ENCODE peak calls at places on chromosome 11, in nine cellular contexts. P, M, T, I, G, N, D, Q and A are unnamed samples.

GRCh38 chr11:119342362-119343130 is 1.9 kb upstream of the C1QTNF5 start:
- DNase-seq in Q (no peak), N (no peak), I (no peak), T (no peak), M (no peak), P (no peak), G (no peak), D (no peak), A (no peak)

GRCh38 chr11:68074584-68075352 is 35.9 kb downstream of the TCIRG1 start:
- DNase-seq in N (no peak), D (no peak), M (no peak), Q (no peak), I (no peak), G (no peak), P (no peak), T (no peak), A (no peak)

GRCh38 chr11:57230797-57231538 is 6.1 kb downstream of the APLNR start:
- DNase-seq in P (no peak), N (no peak), Q (no peak), T (peak), D (no peak), G (no peak), I (no peak), M (no peak), A (peak)

GRCh38 chr11:35045219-35045819 is 93.7 kb upstream of the CD44 start:
- DNase-seq in T (no peak), Q (peak), M (no peak), P (no peak), N (peak), D (no peak), I (no peak), G (no peak), A (no peak)

GRCh38 chr11:114774599-114775365 is 96.5 kb downstream of the NXPE2 start:
- DNase-seq in D (no peak), I (no peak), M (peak), N (no peak), P (peak), G (no peak), Q (no peak), T (peak), A (peak)

GRCh38 chr11:46181387-46181786 is 60.1 kb upstream of the PHF21A start:
- DNase-seq in Q (no peak), T (no peak), M (no peak), N (no peak), P (no peak), G (no peak), I (no peak), D (no peak), A (no peak)

GRCh38 chr11:8100605-8101004 is 19.6 kb downstream of the TUB start:
- DNase-seq in P (no peak), I (no peak), M (peak), N (no peak), D (no peak), T (no peak), G (no peak), Q (no peak), A (no peak)

GRCh38 chr11:106990322-106990721 is 28.0 kb downstream of the GUCY1A2 start:
- DNase-seq in Q (no peak), N (no peak), T (no peak), G (no peak), D (no peak), M (no peak), P (no peak), I (no peak), A (no peak)

GRCh38 chr11:88352139-88352538 is 14.6 kb upstream of the CTSC start:
- DNase-seq in P (no peak), M (no peak), Q (no peak), I (no peak), G (no peak), D (no peak), N (no peak), T (no peak), A (no peak)

GRCh38 chr11:28569099-28569498 is 460.9 kb downstream of the METTL15 start:
- DNase-seq in Q (no peak), N (no peak), G (no peak), T (no peak), P (no peak), M (no peak), I (no peak), D (no peak), A (no peak)

GRCh38 chr11:16299390-16299789 is 57.0 kb downstream of the SOX6 start:
- DNase-seq in M (no peak), G (no peak), N (no peak), I (no peak), T (no peak), P (no peak), Q (no peak), D (no peak), A (no peak)

GRCh38 chr11:75477614-75477935 is 44.6 kb upstream of the KLHL35 start:
- DNase-seq in G (no peak), M (no peak), I (no peak), Q (no peak), N (no peak), T (no peak), P (no peak), D (no peak), A (no peak)

GRCh38 chr11:48538991-48539390 is 50.4 kb downstream of the OR4A47 start:
- DNase-seq in M (no peak), G (no peak), P (no peak), D (no peak), N (no peak), I (no peak), T (no peak), Q (no peak), A (no peak)

GRCh38 chr11:86396403-86396802 is 21.7 kb downstream of the CCDC81 start:
- DNase-seq in G (no peak), D (peak), T (no peak), Q (no peak), P (no peak), M (no peak), I (peak), N (no peak), A (no peak)

GRCh38 chr11:122207921-122208764 is 92.1 kb upstream of the BLID start:
- DNase-seq in T (no peak), G (no peak), Q (no peak), N (no peak), M (no peak), P (no peak), D (no peak), I (peak), A (no peak)

GRCh38 chr11:46896719-46897406 is 21.5 kb downstream of the LRP4 start:
- DNase-seq in Q (no peak), T (peak), D (no peak), G (no peak), M (no peak), P (peak), I (peak), N (no peak), A (peak)

GRCh38 chr11:117535870-117536411 is 208.3 kb downstream of the CEP164 start:
- DNase-seq in P (peak), N (no peak), M (no peak), G (no peak), T (no peak), Q (no peak), D (no peak), I (no peak), A (no peak)

GRCh38 chr11:8375460-8375859 is 111.8 kb upstream of the LMO1 start:
- DNase-seq in D (no peak), I (no peak), M (no peak), G (no peak), T (no peak), Q (no peak), N (no peak), P (no peak), A (peak)

GRCh38 chr11:126631399-126631798 is 275.9 kb downstream of the ST3GAL4 start:
- DNase-seq in I (no peak), P (no peak), D (no peak), M (no peak), Q (no peak), T (no peak), G (no peak), N (no peak), A (no peak)

GRCh38 chr11:69119170-69119569 is 36.6 kb upstream of the SMIM38 start:
- DNase-seq in D (no peak), T (no peak), I (no peak), N (no peak), Q (no peak), M (no peak), P (no peak), G (no peak), A (peak)